ENCODE peak calls at places on chromosomes 13 and 19, in eight cellular contexts. One of them, this sample, is unnamed.

GRCh38 chr19:6602729-6603114 is 11.8 kb upstream of the CD70 start:
- DNase-seq in body of pancreas: no peak
- DNase-seq in ovary: no peak
- DNase-seq in stomach: no peak
- DNase-seq in Peyer's patch: no peak
- DNase-seq in prostate gland: no peak
- DNase-seq in heart left ventricle: no peak
- DNase-seq in IMR-90: no peak
- DNase-seq in this sample: no peak

GRCh38 chr13:36919833-36920611 is at the start of gene SMAD9:
- DNase-seq in body of pancreas: peak
- DNase-seq in Peyer's patch: peak
- DNase-seq in stomach: peak
- DNase-seq in prostate gland: peak
- DNase-seq in heart left ventricle: peak
- DNase-seq in ovary: peak
- DNase-seq in IMR-90: peak
- DNase-seq in this sample: peak

GRCh38 chr19:33285441-33285927 is 16.9 kb downstream of the CEBPA start:
- DNase-seq in stomach: peak
- DNase-seq in IMR-90: no peak
- DNase-seq in heart left ventricle: no peak
- DNase-seq in prostate gland: no peak
- DNase-seq in body of pancreas: no peak
- DNase-seq in Peyer's patch: no peak
- DNase-seq in ovary: no peak
- DNase-seq in this sample: no peak

GRCh38 chr19:48735031-48735615 is 5.3 kb downstream of the RASIP1 start:
- DNase-seq in IMR-90: no peak
- DNase-seq in ovary: no peak
- DNase-seq in stomach: no peak
- DNase-seq in prostate gland: no peak
- DNase-seq in body of pancreas: no peak
- DNase-seq in Peyer's patch: peak
- DNase-seq in heart left ventricle: no peak
- DNase-seq in this sample: peak

GRCh38 chr13:44617648-44618047 is 41.5 kb upstream of the TSC22D1 start:
- DNase-seq in IMR-90: no peak
- DNase-seq in heart left ventricle: no peak
- DNase-seq in Peyer's patch: no peak
- DNase-seq in body of pancreas: no peak
- DNase-seq in prostate gland: no peak
- DNase-seq in ovary: no peak
- DNase-seq in stomach: no peak
- DNase-seq in this sample: no peak

GRCh38 chr19:29831041-29831548 is 19.3 kb downstream of the CCNE1 start:
- DNase-seq in stomach: no peak
- DNase-seq in ovary: no peak
- DNase-seq in heart left ventricle: no peak
- DNase-seq in prostate gland: no peak
- DNase-seq in Peyer's patch: peak
- DNase-seq in body of pancreas: no peak
- DNase-seq in IMR-90: no peak
- DNase-seq in this sample: no peak

GRCh38 chr13:98658131-98658530 is 81.2 kb upstream of the STK24 start:
- DNase-seq in body of pancreas: no peak
- DNase-seq in Peyer's patch: peak
- DNase-seq in heart left ventricle: no peak
- DNase-seq in ovary: no peak
- DNase-seq in stomach: no peak
- DNase-seq in prostate gland: no peak
- DNase-seq in IMR-90: no peak
- DNase-seq in this sample: no peak

GRCh38 chr19:34366670-34367423 is 1.9 kb downstream of the GPI start:
- DNase-seq in prostate gland: no peak
- DNase-seq in Peyer's patch: no peak
- DNase-seq in body of pancreas: no peak
- DNase-seq in heart left ventricle: no peak
- DNase-seq in stomach: no peak
- DNase-seq in IMR-90: peak
- DNase-seq in ovary: no peak
- DNase-seq in this sample: peak

GRCh38 chr13:31756346-31756745 is 17.0 kb downstream of the RXFP2 start:
- DNase-seq in prostate gland: no peak
- DNase-seq in ovary: no peak
- DNase-seq in Peyer's patch: no peak
- DNase-seq in body of pancreas: no peak
- DNase-seq in stomach: no peak
- DNase-seq in heart left ventricle: no peak
- DNase-seq in IMR-90: peak
- DNase-seq in this sample: no peak

GRCh38 chr19:42173695-42174094 is 41.4 kb upstream of the POU2F2 start:
- DNase-seq in heart left ventricle: no peak
- DNase-seq in body of pancreas: no peak
- DNase-seq in ovary: no peak
- DNase-seq in stomach: no peak
- DNase-seq in Peyer's patch: no peak
- DNase-seq in prostate gland: no peak
- DNase-seq in IMR-90: no peak
- DNase-seq in this sample: no peak

GRCh38 chr13:48801255-48801654 is 147.5 kb downstream of the CYSLTR2 start:
- DNase-seq in Peyer's patch: no peak
- DNase-seq in stomach: no peak
- DNase-seq in ovary: no peak
- DNase-seq in IMR-90: peak
- DNase-seq in prostate gland: no peak
- DNase-seq in body of pancreas: no peak
- DNase-seq in heart left ventricle: no peak
- DNase-seq in this sample: no peak

GRCh38 chr19:49700563-49700962 is 9.6 kb downstream of the CPT1C start:
- DNase-seq in heart left ventricle: no peak
- DNase-seq in body of pancreas: no peak
- DNase-seq in stomach: no peak
- DNase-seq in IMR-90: no peak
- DNase-seq in ovary: no peak
- DNase-seq in Peyer's patch: no peak
- DNase-seq in prostate gland: no peak
- DNase-seq in this sample: no peak

GRCh38 chr13:40063278-40063698 is 407.8 kb downstream of the COG6 start:
- DNase-seq in body of pancreas: peak
- DNase-seq in Peyer's patch: no peak
- DNase-seq in heart left ventricle: no peak
- DNase-seq in ovary: no peak
- DNase-seq in prostate gland: no peak
- DNase-seq in IMR-90: no peak
- DNase-seq in stomach: no peak
- DNase-seq in this sample: no peak

GRCh38 chr13:41017153-41017552 is 2.0 kb downstream of the ELF1 start:
- DNase-seq in Peyer's patch: peak
- DNase-seq in body of pancreas: peak
- DNase-seq in IMR-90: no peak
- DNase-seq in stomach: peak
- DNase-seq in prostate gland: peak
- DNase-seq in heart left ventricle: no peak
- DNase-seq in ovary: no peak
- DNase-seq in this sample: peak

GRCh38 chr19:11204943-11205349 is 7.6 kb upstream of the KANK2 start:
- DNase-seq in prostate gland: no peak
- DNase-seq in IMR-90: no peak
- DNase-seq in body of pancreas: peak
- DNase-seq in stomach: no peak
- DNase-seq in heart left ventricle: no peak
- DNase-seq in ovary: peak
- DNase-seq in Peyer's patch: no peak
- DNase-seq in this sample: no peak

GRCh38 chr19:11092181-11092538 is 2.9 kb downstream of the LDLR start:
- DNase-seq in prostate gland: no peak
- DNase-seq in Peyer's patch: peak
- DNase-seq in IMR-90: peak
- DNase-seq in body of pancreas: peak
- DNase-seq in ovary: no peak
- DNase-seq in stomach: no peak
- DNase-seq in heart left ventricle: no peak
- DNase-seq in this sample: peak

DNA sequence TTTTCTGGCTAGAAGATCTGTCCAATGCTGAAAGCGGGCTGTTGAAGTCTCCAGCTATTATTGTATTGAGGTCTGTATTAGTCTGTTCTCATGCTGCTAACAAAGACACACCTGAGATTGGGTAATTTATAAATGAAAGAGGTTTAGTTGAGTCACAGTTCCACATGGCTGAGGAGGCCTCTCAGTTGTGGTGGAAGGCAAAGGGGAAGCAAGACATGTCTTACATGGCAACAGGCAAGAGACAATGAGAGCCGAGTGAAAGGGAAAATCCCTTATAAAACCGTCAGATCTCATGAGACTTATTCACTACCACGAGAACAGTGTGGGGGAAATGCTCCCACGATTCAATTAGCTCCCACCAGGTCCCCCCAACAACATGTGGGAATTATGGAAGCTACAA is 980.4 kb downstream of the SLITRK5 start:
- DNase-seq in stomach: no peak
- DNase-seq in ovary: no peak
- DNase-seq in body of pancreas: no peak
- DNase-seq in Peyer's patch: no peak
- DNase-seq in heart left ventricle: no peak
- DNase-seq in prostate gland: no peak
- DNase-seq in IMR-90: no peak
- DNase-seq in this sample: no peak
- TF ChIP-seq POLR2A in stomach: no peak
- TF ChIP-seq POLR2A in ovary: no peak
- TF ChIP-seq POLR2A in body of pancreas: no peak
- TF ChIP-seq POLR2A in Peyer's patch: no peak
- TF ChIP-seq POLR2A in heart left ventricle: no peak
- TF ChIP-seq POLR2A in prostate gland: no peak
- TF ChIP-seq POLR2A in IMR-90: no peak
- TF ChIP-seq POLR2A in this sample: no peak

GRCh38 chr19:18571564-18572344 is at the start of gene UBA52:
- DNase-seq in ovary: peak
- DNase-seq in Peyer's patch: peak
- DNase-seq in prostate gland: peak
- DNase-seq in body of pancreas: peak
- DNase-seq in IMR-90: peak
- DNase-seq in stomach: peak
- DNase-seq in heart left ventricle: peak
- DNase-seq in this sample: peak
- TF ChIP-seq POLR2A in ovary: peak
- TF ChIP-seq POLR2A in Peyer's patch: peak
- TF ChIP-seq POLR2A in prostate gland: peak
- TF ChIP-seq POLR2A in body of pancreas: peak
- TF ChIP-seq POLR2A in IMR-90: peak
- TF ChIP-seq POLR2A in stomach: no peak
- TF ChIP-seq POLR2A in heart left ventricle: peak
- TF ChIP-seq POLR2A in this sample: peak

GRCh38 chr19:8529369-8530006 is 15.5 kb upstream of the ZNF414 start:
- DNase-seq in IMR-90: no peak
- DNase-seq in body of pancreas: no peak
- DNase-seq in prostate gland: no peak
- DNase-seq in ovary: no peak
- DNase-seq in stomach: no peak
- DNase-seq in heart left ventricle: no peak
- DNase-seq in Peyer's patch: no peak
- DNase-seq in this sample: peak

GRCh38 chr19:8525401-8525684 is 11.4 kb upstream of the ZNF414 start:
- DNase-seq in IMR-90: no peak
- DNase-seq in body of pancreas: no peak
- DNase-seq in stomach: no peak
- DNase-seq in heart left ventricle: no peak
- DNase-seq in Peyer's patch: no peak
- DNase-seq in prostate gland: no peak
- DNase-seq in ovary: no peak
- DNase-seq in this sample: no peak

GRCh38 chr19:8528500-8528899 is 14.5 kb upstream of the ZNF414 start:
- DNase-seq in stomach: no peak
- DNase-seq in heart left ventricle: no peak
- DNase-seq in Peyer's patch: no peak
- DNase-seq in body of pancreas: no peak
- DNase-seq in ovary: no peak
- DNase-seq in IMR-90: no peak
- DNase-seq in prostate gland: no peak
- DNase-seq in this sample: peak

GRCh38 chr19:8530061-8530679 is 16.2 kb upstream of the ZNF414 start:
- DNase-seq in prostate gland: no peak
- DNase-seq in stomach: no peak
- DNase-seq in IMR-90: no peak
- DNase-seq in heart left ventricle: no peak
- DNase-seq in body of pancreas: no peak
- DNase-seq in Peyer's patch: no peak
- DNase-seq in ovary: no peak
- DNase-seq in this sample: peak

DNA sequence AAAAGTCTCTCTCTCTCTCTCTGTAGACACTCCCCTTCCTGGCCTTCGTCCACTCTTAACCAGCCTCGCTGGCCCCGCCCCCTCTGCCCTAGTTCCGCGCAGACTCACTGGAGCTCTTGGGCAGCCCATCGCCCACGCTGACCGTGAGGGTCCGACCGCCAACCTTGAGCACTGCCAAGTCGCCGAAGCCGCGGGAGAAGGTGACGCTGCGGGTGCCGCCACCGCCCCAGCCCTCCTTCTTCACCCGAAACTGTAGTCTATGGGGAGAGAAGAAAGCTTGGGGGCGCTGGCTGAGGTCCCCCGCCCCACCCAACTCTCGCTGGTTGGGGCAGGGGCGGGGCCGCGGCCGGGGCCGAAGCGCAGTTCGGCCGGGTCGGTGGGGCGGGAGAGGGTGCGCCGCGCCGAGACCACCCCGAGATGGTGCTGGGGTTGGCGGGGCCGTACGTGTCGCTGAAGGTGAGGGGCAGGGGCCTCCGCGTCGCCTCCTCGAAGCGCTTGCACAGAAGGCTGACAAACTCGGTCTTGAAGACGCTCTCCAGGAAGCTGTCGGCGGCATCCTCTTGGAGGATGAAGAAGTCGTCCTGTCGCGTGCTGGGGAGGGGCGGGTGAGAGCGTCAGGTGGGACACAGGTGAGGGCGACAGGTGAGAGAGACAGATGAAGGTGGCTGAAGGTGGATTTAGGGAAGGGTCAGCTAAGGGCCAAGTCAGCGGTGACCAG is 12.5 kb upstream of the ZNF414 start:
- DNase-seq in prostate gland: peak
- DNase-seq in body of pancreas: peak
- DNase-seq in stomach: peak
- DNase-seq in Peyer's patch: peak
- DNase-seq in IMR-90: peak
- DNase-seq in ovary: peak
- DNase-seq in heart left ventricle: peak
- DNase-seq in this sample: peak
- TF ChIP-seq POLR2A in prostate gland: peak
- TF ChIP-seq POLR2A in body of pancreas: no peak
- TF ChIP-seq POLR2A in stomach: no peak
- TF ChIP-seq POLR2A in Peyer's patch: peak
- TF ChIP-seq POLR2A in IMR-90: no peak
- TF ChIP-seq POLR2A in ovary: peak
- TF ChIP-seq POLR2A in heart left ventricle: peak
- TF ChIP-seq POLR2A in this sample: no peak

DNA sequence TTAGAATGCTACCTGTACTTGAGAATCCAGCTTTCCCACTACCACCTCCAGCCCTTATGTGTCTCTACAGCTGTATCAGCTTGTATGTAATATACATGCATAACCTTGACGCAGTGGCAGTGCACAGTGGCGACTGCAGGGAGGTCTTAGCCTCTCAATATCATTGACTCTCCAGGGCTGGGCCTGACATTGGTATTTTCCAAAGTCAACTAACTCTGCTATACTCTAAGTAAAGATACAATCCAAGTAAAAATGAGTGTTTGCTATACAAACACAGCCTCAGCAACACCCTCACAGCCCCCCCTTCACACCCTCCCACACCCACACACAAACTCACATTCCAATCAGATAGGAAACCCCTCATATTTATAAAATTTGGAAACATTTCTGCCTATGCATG is 6.7 kb upstream of the UBL3 start:
- DNase-seq in heart left ventricle: no peak
- DNase-seq in stomach: peak
- DNase-seq in Peyer's patch: no peak
- DNase-seq in body of pancreas: no peak
- DNase-seq in prostate gland: no peak
- DNase-seq in IMR-90: no peak
- DNase-seq in ovary: no peak
- DNase-seq in this sample: no peak
- TF ChIP-seq POLR2A in heart left ventricle: no peak
- TF ChIP-seq POLR2A in stomach: no peak
- TF ChIP-seq POLR2A in Peyer's patch: no peak
- TF ChIP-seq POLR2A in body of pancreas: no peak
- TF ChIP-seq POLR2A in prostate gland: no peak
- TF ChIP-seq POLR2A in IMR-90: no peak
- TF ChIP-seq POLR2A in ovary: no peak
- TF ChIP-seq POLR2A in this sample: no peak